ENCODE peak calls at places on chromosomes 13 and 19, in four cellular contexts. M is IMR-90, X is H9, V is neuronal stem cell. J is an unnamed sample.

GRCh38 chr19:53432088-53432661 is 391 bp downstream of the ZNF761 start:
- DNase-seq in M (peak; percentile 13), X (no peak), V (peak; percentile 4), J (peak; percentile 62)

GRCh38 chr19:28009696-28010095 is 1203.3 kb downstream of the UQCRFS1 start:
- DNase-seq in M (no peak), V (no peak), X (no peak), J (no peak)

GRCh38 chr13:100128838-100129237 is 39.9 kb downstream of the PCCA start:
- DNase-seq in X (no peak), V (no peak), M (no peak), J (no peak)

GRCh38 chr19:19224852-19225494 is 13.2 kb downstream of the NCAN start:
- DNase-seq in M (peak; percentile 44), V (peak; percentile 65), X (peak; percentile 94), J (peak; percentile 75)

GRCh38 chr19:4557971-4558941 is 1.2 kb downstream of the SEMA6B start:
- DNase-seq in M (no peak), X (peak; percentile 71), V (no peak), J (peak; percentile 22)

GRCh38 chr13:93173656-93174055 is 53.0 kb upstream of the GPC6 start:
- DNase-seq in M (peak; percentile 4), X (no peak), V (no peak), J (no peak)

GRCh38 chr19:40466219-40467006 is at the start of gene SPTBN4:
- DNase-seq in V (no peak), X (peak; percentile 33), M (no peak), J (no peak)

GRCh38 chr19:1615156-1615765 is 10.0 kb upstream of the UQCR11 start:
- DNase-seq in X (no peak), V (no peak), M (no peak), J (no peak)

GRCh38 chr19:2371656-2372055 is 11.6 kb downstream of the TMPRSS9 start:
- DNase-seq in V (no peak), M (peak; percentile 60), X (no peak), J (peak; percentile 34)

DNA sequence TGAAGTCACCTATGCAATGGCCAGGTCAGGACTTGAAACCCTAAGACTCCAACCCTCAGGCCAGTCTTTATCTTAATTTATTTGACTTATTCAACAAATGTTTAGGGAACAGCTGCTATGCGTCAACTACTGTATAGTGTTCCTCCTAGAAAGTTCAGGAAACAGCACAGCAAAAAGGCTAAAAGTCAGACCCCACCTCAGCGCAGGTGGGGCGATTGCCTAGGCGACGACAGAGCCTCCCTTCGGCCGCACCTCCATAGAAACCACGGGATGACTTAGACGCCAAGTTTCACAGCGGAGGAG is 502 bp downstream of the VRK3 start:
- DNase-seq in M (no peak), X (no peak), V (no peak), J (no peak)
- H3K18ac ChIP-seq in M (no peak overlapping the region), X (no peak overlapping the region), V (peak overlapping the region; percentile 94), J (peak overlapping the region; percentile 94)

GRCh38 chr19:46529622-46530451 is 34.2 kb upstream of the PNMA8B start:
- DNase-seq in X (peak; percentile 67), M (peak; percentile 54), V (peak; percentile 73), J (peak; percentile 61)
- H4K91ac ChIP-seq in X (no peak overlapping the region), M (no peak overlapping the region), V (no peak overlapping the region), J (no peak overlapping the region)

DNA sequence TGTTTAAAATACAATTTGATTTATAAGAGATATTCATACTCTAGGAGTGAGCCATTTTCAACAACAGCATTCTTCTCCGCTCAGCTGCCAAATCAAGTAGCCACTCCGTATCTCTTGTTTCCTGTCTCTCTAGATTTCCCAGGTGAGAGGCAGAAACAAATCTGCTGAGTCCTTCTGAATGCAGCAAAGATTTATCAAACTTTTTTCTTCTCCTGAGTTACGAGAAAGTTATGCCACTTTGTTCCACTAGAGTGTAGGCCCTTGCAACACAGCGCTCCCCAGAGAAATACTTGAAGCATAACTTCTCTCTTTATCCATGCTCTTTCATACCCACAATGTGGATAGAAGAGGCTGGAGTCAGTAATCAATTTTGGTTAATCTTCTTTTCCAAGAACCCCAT is 1960.8 kb downstream of the OLFM4 start:
- DNase-seq in X (no peak), M (no peak), V (no peak), J (no peak)
- H3K18ac ChIP-seq in X (no peak overlapping the region), M (no peak overlapping the region), V (no peak overlapping the region), J (no peak overlapping the region)

GRCh38 chr13:32314968-32315254 is 252 bp downstream of the ZAR1L start:
- DNase-seq in M (peak; percentile 44), V (peak; percentile 8), X (no peak), J (peak; percentile 57)

GRCh38 chr13:32316030-32316344 is 679 bp downstream of the BRCA2 start:
- DNase-seq in V (no peak), X (no peak), M (no peak), J (no peak)

GRCh38 chr13:32316476-32316875 is 1.2 kb downstream of the BRCA2 start:
- DNase-seq in V (no peak), M (no peak), X (no peak), J (peak; percentile 13)

GRCh38 chr13:32315255-32316029 is at the start of the genes BRCA2 and ZAR1L:
- DNase-seq in X (peak; percentile 87), V (peak; percentile 66), M (peak; percentile 87), J (peak; percentile 93)

GRCh38 chr13:32314271-32314967 is 744 bp downstream of the ZAR1L start:
- DNase-seq in M (no peak), V (no peak), X (no peak), J (no peak)
- H4K91ac ChIP-seq in M (peak overlapping the region; percentile 97), V (no peak overlapping the region), X (no peak overlapping the region), J (peak overlapping the region; percentile 35)